ENCODE peak calls at places on chromosome 1, in four cellular contexts. Q, F, G and I are unnamed samples.

GRCh38 chr1:185297986-185298385 is 19.1 kb downstream of the IVNS1ABP start:
- DNase-seq in F (no peak), Q (no peak), G (no peak), I (peak)

GRCh38 chr1:156533568-156534220 is 33.1 kb upstream of the MEF2D start:
- DNase-seq in F (no peak), G (no peak), Q (no peak), I (no peak)

GRCh38 chr1:225950905-225951351 is 9.9 kb upstream of the LEFTY2 start:
- DNase-seq in Q (no peak), G (no peak), F (no peak), I (no peak)

GRCh38 chr1:24248859-24249258 is 61.8 kb upstream of the IFNLR1 start:
- DNase-seq in Q (no peak), G (no peak), F (no peak), I (no peak)

GRCh38 chr1:1034438-1034759 is 14.5 kb downstream of the AGRN start:
- DNase-seq in G (no peak), Q (peak), F (no peak), I (peak)

GRCh38 chr1:235127774-235128452 is 724 bp downstream of the TOMM20 start:
- DNase-seq in Q (peak), G (no peak), F (no peak), I (peak)

GRCh38 chr1:11158720-11159321 is 30.3 kb upstream of the ANGPTL7 start:
- DNase-seq in G (peak), F (no peak), Q (no peak), I (peak)

GRCh38 chr1:66980745-66981367 is 56.1 kb downstream of the MIER1 start:
- DNase-seq in G (peak), Q (no peak), F (no peak), I (peak)

GRCh38 chr1:51954783-51955182 is 35.7 kb downstream of the RAB3B start:
- DNase-seq in F (no peak), Q (no peak), G (no peak), I (no peak)

GRCh38 chr1:56584910-56585528 is 5.7 kb upstream of the PLPP3 start:
- DNase-seq in Q (peak), F (peak), G (peak), I (peak)

GRCh38 chr1:9426291-9426711 is 113.0 kb upstream of the SLC25A33 start:
- DNase-seq in F (no peak), Q (no peak), G (no peak), I (no peak)

GRCh38 chr1:97947751-97948150 is 26.9 kb upstream of the DPYD start:
- DNase-seq in G (no peak), F (no peak), Q (no peak), I (peak)

GRCh38 chr1:223765719-223766340 is 53.5 kb downstream of the CAPN2 start:
- DNase-seq in F (no peak), G (no peak), Q (no peak), I (no peak)

GRCh38 chr1:30303387-30303786 is 420.0 kb downstream of the MATN1 start:
- DNase-seq in Q (no peak), G (no peak), F (no peak), I (no peak)

GRCh38 chr1:13756557-13757315 is 56.7 kb downstream of the PRDM2 start:
- DNase-seq in F (no peak), G (no peak), Q (no peak), I (no peak)

GRCh38 chr1:13760921-13761320 is 60.9 kb downstream of the PRDM2 start:
- DNase-seq in Q (peak), F (no peak), G (peak), I (no peak)

GRCh38 chr1:13757693-13758092 is 57.7 kb downstream of the PRDM2 start:
- DNase-seq in Q (no peak), G (peak), F (no peak), I (no peak)

GRCh38 chr1:13760340-13760739 is 60.4 kb downstream of the PRDM2 start:
- DNase-seq in F (no peak), Q (no peak), G (no peak), I (no peak)

DNA sequence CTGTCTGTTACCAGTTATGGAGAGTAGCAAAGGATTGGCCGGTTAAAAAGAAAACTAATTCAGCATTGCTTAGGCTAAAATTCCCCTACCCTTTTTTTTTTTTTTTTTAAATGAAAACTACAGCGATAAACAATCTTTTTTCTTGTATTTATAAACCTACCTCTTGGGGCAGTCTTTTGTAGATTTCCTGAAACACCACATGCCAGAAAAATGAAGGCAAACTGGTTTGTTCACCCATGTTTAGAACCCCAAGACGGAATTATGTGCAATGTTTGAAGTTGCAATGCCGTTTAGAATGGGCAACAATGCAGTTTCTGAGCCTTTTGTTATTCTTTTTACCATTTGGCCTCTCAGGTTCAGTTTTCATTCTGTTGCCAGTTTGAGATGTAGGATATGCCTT is 59.1 kb downstream of the PRDM2 start:
- DNase-seq in Q (no peak), F (peak), G (peak), I (no peak)
- TF ChIP-seq EZH2phosphoT487 in Q (no peak), F (no peak), G (no peak), I (no peak)

GRCh38 chr1:99726407-99726806 is 40.0 kb downstream of the FRRS1 start:
- DNase-seq in G (no peak), F (no peak), Q (no peak), I (no peak)

GRCh38 chr1:99725996-99726395 is 40.4 kb downstream of the FRRS1 start:
- DNase-seq in Q (no peak), F (no peak), G (no peak), I (no peak)

GRCh38 chr1:99726818-99727217 is 39.6 kb downstream of the FRRS1 start:
- DNase-seq in F (no peak), G (no peak), Q (no peak), I (no peak)

GRCh38 chr1:99727575-99728190 is 38.8 kb downstream of the FRRS1 start:
- DNase-seq in G (peak), F (no peak), Q (peak), I (peak)

DNA sequence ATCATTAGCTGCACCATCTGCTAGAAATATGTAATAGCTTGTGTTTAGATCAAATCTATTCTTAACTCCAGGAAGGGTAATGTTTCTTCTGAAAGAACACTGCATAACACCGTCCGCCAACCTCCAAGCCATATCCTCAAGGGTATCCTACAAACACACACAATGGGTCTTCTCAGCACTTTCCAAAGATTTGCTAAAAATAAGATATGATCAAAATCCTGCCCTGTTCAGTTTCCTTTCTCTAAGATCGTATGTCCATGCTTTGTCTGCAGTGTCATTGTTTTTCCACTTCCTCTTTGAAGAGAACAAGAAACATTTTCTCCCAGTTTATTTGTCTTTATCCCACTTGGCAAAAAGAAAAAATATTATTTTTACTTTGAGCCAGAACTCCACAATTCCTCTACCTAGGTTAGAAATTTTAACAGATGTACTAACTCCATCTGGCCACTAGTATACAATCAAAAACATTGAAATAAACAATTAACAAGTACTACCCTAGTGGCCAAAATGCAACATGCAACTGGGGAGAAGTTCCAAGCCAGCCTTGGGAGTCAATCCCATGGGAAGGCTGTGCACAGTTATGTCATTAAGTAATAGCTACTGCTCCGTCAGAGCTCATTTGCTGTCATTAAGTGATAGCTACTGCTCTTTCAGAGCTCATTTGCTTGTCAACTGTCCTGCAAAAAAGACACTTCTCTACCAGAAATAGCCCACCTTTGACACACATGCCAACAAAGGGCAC is 37.8 kb downstream of the FRRS1 start:
- DNase-seq in F (peak), Q (peak), G (peak), I (peak)
- H3K9ac ChIP-seq in F (no peak), Q (no peak), G (no peak), I (no peak)

GRCh38 chr1:224783006-224783651 is 146.3 kb upstream of the DNAH14 start:
- DNase-seq in G (peak), Q (no peak), F (no peak), I (no peak)
- TF ChIP-seq EZH2phosphoT487 in G (no peak), Q (no peak), F (no peak), I (no peak)

GRCh38 chr1:147172168-147173016 is at the start of gene PRKAB2:
- DNase-seq in Q (peak), G (peak), F (peak), I (peak)

GRCh38 chr1:147171399-147172167 is 687 bp downstream of the PRKAB2 start:
- DNase-seq in F (no peak), G (peak), Q (peak), I (peak)

GRCh38 chr1:147168626-147169058 is 3.6 kb downstream of the PRKAB2 start:
- DNase-seq in G (peak), F (no peak), Q (no peak), I (peak)

GRCh38 chr1:147169171-147169570 is 3.1 kb downstream of the PRKAB2 start:
- DNase-seq in F (no peak), Q (no peak), G (no peak), I (no peak)

GRCh38 chr1:147169840-147170674 is 2.2 kb downstream of the PRKAB2 start:
- DNase-seq in Q (no peak), G (peak), F (no peak), I (peak)
- H3K9ac ChIP-seq in Q (no peak), G (peak), F (no peak), I (peak)

DNA sequence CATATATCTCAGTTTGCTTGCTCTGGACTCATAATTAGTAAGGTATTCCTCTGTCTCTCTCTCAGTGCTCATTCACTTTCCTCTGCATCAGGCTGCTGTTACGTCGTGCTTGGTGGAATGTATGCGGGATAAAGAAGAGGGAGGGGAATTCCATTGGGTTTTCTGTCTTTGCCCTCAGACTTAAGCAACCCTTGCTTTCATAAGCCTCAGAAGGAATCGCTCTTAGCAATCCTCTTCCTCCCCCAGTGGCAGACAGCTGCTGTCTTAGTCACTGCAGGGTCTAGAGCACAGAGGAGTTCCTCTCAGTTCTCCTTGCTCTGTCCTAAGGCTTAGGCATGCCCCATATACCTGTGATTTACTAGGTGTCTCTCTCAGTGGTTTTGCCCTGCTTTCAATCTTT is 19.1 kb upstream of the NTMT2 start:
- DNase-seq in Q (peak), F (no peak), G (no peak), I (peak)
- TF ChIP-seq EZH2phosphoT487 in Q (no peak), F (no peak), G (no peak), I (no peak)

GRCh38 chr1:193115629-193116227 is 6.1 kb upstream of the CDC73 start:
- DNase-seq in Q (no peak), F (peak), G (peak), I (peak)
- H3K9ac ChIP-seq in Q (no peak), F (peak), G (peak), I (peak)

GRCh38 chr1:212489284-212489859 is 56.7 kb downstream of the NENF start:
- DNase-seq in F (no peak), Q (no peak), G (no peak), I (no peak)

GRCh38 chr1:212488436-212489283 is 55.9 kb downstream of the NENF start:
- DNase-seq in Q (peak), F (no peak), G (peak), I (peak)

GRCh38 chr1:212490276-212490675 is 57.6 kb downstream of the NENF start:
- DNase-seq in G (no peak), F (no peak), Q (peak), I (no peak)

GRCh38 chr1:212487774-212488435 is 55.2 kb downstream of the NENF start:
- DNase-seq in Q (no peak), F (no peak), G (no peak), I (no peak)

DNA sequence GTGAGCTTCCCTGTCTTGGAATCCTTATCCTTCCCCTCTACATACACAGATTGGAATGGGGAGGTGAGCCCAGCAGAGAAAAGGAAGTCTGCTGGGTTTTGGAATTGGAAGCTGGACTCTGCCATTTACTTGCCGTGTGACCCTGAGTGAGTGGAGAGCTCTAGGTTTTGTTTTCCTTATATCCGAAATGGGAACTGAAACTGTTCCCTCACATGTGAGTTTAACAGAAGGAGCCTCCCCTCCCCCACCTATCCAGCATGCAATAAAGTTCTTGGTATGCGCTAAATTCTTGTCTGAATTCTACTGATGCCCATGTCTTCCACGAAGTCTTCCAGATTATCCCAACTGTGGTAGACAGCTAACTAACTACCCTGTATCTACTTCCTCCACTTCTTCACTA is 58.7 kb downstream of the NENF start:
- DNase-seq in F (no peak), Q (no peak), G (no peak), I (no peak)
- TF ChIP-seq EZH2phosphoT487 in F (no peak), Q (no peak), G (no peak), I (no peak)

GRCh38 chr1:180773210-180773865 is 139.4 kb upstream of the KIAA1614 start:
- DNase-seq in G (peak), Q (no peak), F (no peak), I (peak)

GRCh38 chr1:180765156-180765555 is 133.3 kb downstream of the XPR1 start:
- DNase-seq in Q (no peak), G (no peak), F (no peak), I (no peak)

GRCh38 chr1:180775801-180776200 is 136.9 kb upstream of the KIAA1614 start:
- DNase-seq in Q (no peak), G (no peak), F (no peak), I (no peak)

GRCh38 chr1:180769889-180770288 is 138.1 kb downstream of the XPR1 start:
- DNase-seq in G (no peak), Q (no peak), F (no peak), I (no peak)
- H3K9ac ChIP-seq in G (no peak), Q (no peak), F (no peak), I (no peak)

GRCh38 chr1:208136459-208137143 is 107.6 kb downstream of the PLXNA2 start:
- DNase-seq in F (no peak), Q (no peak), G (no peak), I (no peak)

GRCh38 chr1:208139434-208140086 is 104.6 kb downstream of the PLXNA2 start:
- DNase-seq in F (no peak), G (no peak), Q (no peak), I (no peak)

GRCh38 chr1:208135354-208135753 is 108.8 kb downstream of the PLXNA2 start:
- DNase-seq in F (no peak), Q (no peak), G (no peak), I (peak)

GRCh38 chr1:208134491-208134890 is 109.7 kb downstream of the PLXNA2 start:
- DNase-seq in Q (peak), G (no peak), F (no peak), I (no peak)

GRCh38 chr1:208137144-208137682 is 107.0 kb downstream of the PLXNA2 start:
- DNase-seq in F (no peak), G (peak), Q (no peak), I (peak)
- TF ChIP-seq EZH2phosphoT487 in F (no peak), G (no peak), Q (no peak), I (no peak)

DNA sequence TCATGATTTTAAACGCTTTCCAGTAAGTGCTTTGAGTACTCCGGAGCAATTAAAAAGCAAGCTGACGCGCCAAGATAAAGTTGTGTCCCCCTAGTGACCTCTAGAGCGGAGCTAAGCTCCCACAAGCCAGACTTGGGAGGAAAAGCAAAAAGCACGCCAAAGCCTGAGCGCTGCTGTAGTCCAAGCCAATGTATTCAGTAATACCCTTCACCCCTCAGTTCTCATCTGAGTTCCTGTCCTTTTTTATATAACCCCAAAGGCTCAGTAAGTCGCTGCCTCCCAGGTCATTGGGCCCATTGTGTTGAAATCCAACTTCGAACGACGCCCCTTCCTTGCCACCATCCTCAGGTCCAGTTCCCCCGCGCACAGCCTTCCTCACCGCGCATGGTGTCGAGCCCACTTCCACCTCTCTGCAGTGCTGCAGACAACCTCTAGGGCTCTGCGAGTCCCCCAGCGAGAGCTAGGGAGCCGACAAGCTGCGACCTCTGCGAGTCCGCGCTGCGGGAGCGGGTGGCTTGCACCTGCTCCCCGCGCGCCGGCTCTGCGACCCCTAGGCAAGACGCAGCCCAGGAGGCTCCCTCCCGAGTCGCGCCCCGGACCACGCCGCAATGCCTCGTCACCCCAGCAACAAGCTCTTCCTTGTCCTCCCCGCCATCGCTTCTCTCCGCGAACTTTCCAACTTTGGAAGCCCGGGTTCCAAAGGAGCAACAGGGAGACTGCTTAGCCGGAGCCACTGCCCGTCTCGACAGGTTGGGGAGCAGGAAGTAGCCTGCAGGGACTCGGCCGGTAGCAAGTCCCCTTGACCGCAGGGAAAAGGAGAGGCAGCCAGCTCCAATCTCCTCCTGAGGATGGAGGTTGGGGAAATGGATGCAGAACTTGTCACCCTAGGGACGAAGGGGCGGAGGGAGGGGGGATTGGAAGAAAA is 3.8 kb upstream of the SLC44A5 start:
- DNase-seq in G (peak), F (peak), Q (peak), I (peak)
- H3K9ac ChIP-seq in G (no peak), F (no peak), Q (no peak), I (no peak)